ENCODE peak calls at places on chromosomes 13 and 19, in four cellular contexts. One of them, this sample, is unnamed.

GRCh38 chr19:42553292-42554045 is 25.2 kb upstream of the CEACAM1 start:
- DNase-seq in transverse colon: no peak
- DNase-seq in osteocyte: no peak
- DNase-seq in body of pancreas: no peak
- DNase-seq in this sample: no peak

GRCh38 chr13:97432232-97432916 is 1.6 kb upstream of the RAP2A start:
- DNase-seq in osteocyte: no peak
- DNase-seq in transverse colon: no peak
- DNase-seq in body of pancreas: no peak
- DNase-seq in this sample: no peak

GRCh38 chr19:33175886-33176669 is 18.1 kb upstream of the LRP3 start:
- DNase-seq in body of pancreas: no peak
- DNase-seq in transverse colon: no peak
- DNase-seq in osteocyte: no peak
- DNase-seq in this sample: peak; percentile 23

GRCh38 chr19:566403-566802 is 6.0 kb upstream of the BSG start:
- DNase-seq in transverse colon: peak; percentile 61
- DNase-seq in body of pancreas: peak; percentile 36
- DNase-seq in osteocyte: no peak
- DNase-seq in this sample: no peak

GRCh38 chr13:97116754-97117153 is 105.4 kb upstream of the MBNL2 start:
- DNase-seq in body of pancreas: no peak
- DNase-seq in transverse colon: no peak
- DNase-seq in osteocyte: no peak
- DNase-seq in this sample: no peak

GRCh38 chr19:43675269-43675879 is 5.4 kb upstream of the PLAUR start:
- DNase-seq in transverse colon: peak; percentile 90
- DNase-seq in body of pancreas: peak; percentile 53
- DNase-seq in osteocyte: no peak
- DNase-seq in this sample: no peak

GRCh38 chr19:5001547-5002131 is 32.7 kb downstream of the KDM4B start:
- DNase-seq in transverse colon: no peak
- DNase-seq in body of pancreas: peak; percentile 42
- DNase-seq in osteocyte: no peak
- DNase-seq in this sample: no peak

GRCh38 chr19:15123900-15124299 is 16.7 kb downstream of the SYDE1 start:
- DNase-seq in body of pancreas: peak; percentile 78
- DNase-seq in transverse colon: peak; percentile 66
- DNase-seq in osteocyte: no peak
- DNase-seq in this sample: no peak

GRCh38 chr13:103140001-103140671 is 73.9 kb upstream of the SLC10A2 start:
- DNase-seq in osteocyte: no peak
- DNase-seq in body of pancreas: no peak
- DNase-seq in transverse colon: no peak
- DNase-seq in this sample: no peak

GRCh38 chr13:43153436-43154082 is 130.2 kb downstream of the DNAJC15 start:
- DNase-seq in body of pancreas: no peak
- DNase-seq in transverse colon: no peak
- DNase-seq in osteocyte: no peak
- DNase-seq in this sample: no peak

GRCh38 chr19:37986048-37986750 is 79.2 kb downstream of the SIPA1L3 start:
- DNase-seq in body of pancreas: no peak
- DNase-seq in osteocyte: no peak
- DNase-seq in transverse colon: no peak
- DNase-seq in this sample: no peak

GRCh38 chr13:44231786-44232516 is 141.7 kb upstream of the SERP2 start:
- DNase-seq in body of pancreas: peak; percentile 88
- DNase-seq in transverse colon: peak; percentile 76
- DNase-seq in osteocyte: no peak
- DNase-seq in this sample: no peak

GRCh38 chr13:42028113-42028799 is 20.2 kb upstream of the DGKH start:
- DNase-seq in osteocyte: no peak
- DNase-seq in body of pancreas: peak; percentile 16
- DNase-seq in transverse colon: peak; percentile 70
- DNase-seq in this sample: no peak

GRCh38 chr19:35262101-35262761 is 6.5 kb upstream of the USF2 start:
- DNase-seq in body of pancreas: peak; percentile 9
- DNase-seq in osteocyte: peak; percentile 75
- DNase-seq in transverse colon: peak; percentile 6
- DNase-seq in this sample: peak; percentile 11

GRCh38 chr19:40716031-40716654 is 543 bp downstream of the COQ8B start:
- DNase-seq in osteocyte: no peak
- DNase-seq in transverse colon: no peak
- DNase-seq in body of pancreas: peak; percentile 48
- DNase-seq in this sample: peak; percentile 64

GRCh38 chr19:17334414-17335409 is at the start of gene ANO8:
- DNase-seq in body of pancreas: peak; percentile 93
- DNase-seq in transverse colon: peak; percentile 96
- DNase-seq in osteocyte: peak; percentile 96
- DNase-seq in this sample: peak; percentile 95

GRCh38 chr19:17504456-17504855 is 7.0 kb upstream of the PGLS start:
- DNase-seq in body of pancreas: no peak
- DNase-seq in osteocyte: no peak
- DNase-seq in transverse colon: no peak
- DNase-seq in this sample: no peak

GRCh38 chr19:58571575-58571947 is 1.6 kb downstream of the MZF1 start:
- DNase-seq in osteocyte: no peak
- DNase-seq in body of pancreas: no peak
- DNase-seq in transverse colon: peak; percentile 6
- DNase-seq in this sample: no peak

GRCh38 chr13:24923305-24923640 is 159.3 kb downstream of the RNF17 start:
- DNase-seq in body of pancreas: no peak
- DNase-seq in osteocyte: no peak
- DNase-seq in transverse colon: no peak
- DNase-seq in this sample: no peak

GRCh38 chr13:37138169-37138568 is 32.7 kb upstream of the CSNK1A1L start:
- DNase-seq in osteocyte: no peak
- DNase-seq in body of pancreas: no peak
- DNase-seq in transverse colon: no peak
- DNase-seq in this sample: no peak

GRCh38 chr13:29509999-29510586 is 85.4 kb downstream of the SLC7A1 start:
- DNase-seq in transverse colon: no peak
- DNase-seq in body of pancreas: no peak
- DNase-seq in osteocyte: no peak
- DNase-seq in this sample: no peak

GRCh38 chr19:31175564-31176348 is 173.5 kb downstream of the TSHZ3 start:
- DNase-seq in body of pancreas: no peak
- DNase-seq in osteocyte: peak; percentile 65
- DNase-seq in transverse colon: no peak
- DNase-seq in this sample: no peak

GRCh38 chr19:13881231-13881691 is 4.3 kb downstream of the NANOS3 start:
- DNase-seq in transverse colon: no peak
- DNase-seq in body of pancreas: no peak
- DNase-seq in osteocyte: no peak
- DNase-seq in this sample: no peak

GRCh38 chr19:41351339-41352245 is 2.1 kb downstream of the TGFB1 start:
- DNase-seq in transverse colon: peak; percentile 79
- DNase-seq in osteocyte: peak; percentile 88
- DNase-seq in body of pancreas: peak; percentile 55
- DNase-seq in this sample: peak; percentile 92

GRCh38 chr13:82772802-82773201 is 1109.5 kb downstream of the SLITRK1 start:
- DNase-seq in transverse colon: no peak
- DNase-seq in body of pancreas: no peak
- DNase-seq in osteocyte: no peak
- DNase-seq in this sample: no peak

GRCh38 chr19:35206379-35206778 is 22.2 kb downstream of the FAM187B start:
- DNase-seq in transverse colon: peak; percentile 46
- DNase-seq in osteocyte: peak; percentile 8
- DNase-seq in body of pancreas: no peak
- DNase-seq in this sample: no peak

GRCh38 chr19:17549088-17549740 is 6.2 kb upstream of the COLGALT1 start:
- DNase-seq in osteocyte: no peak
- DNase-seq in transverse colon: no peak
- DNase-seq in body of pancreas: no peak
- DNase-seq in this sample: no peak

GRCh38 chr13:36831291-36831690 is 12.3 kb downstream of the RFXAP start:
- DNase-seq in body of pancreas: no peak
- DNase-seq in transverse colon: no peak
- DNase-seq in osteocyte: no peak
- DNase-seq in this sample: no peak

GRCh38 chr19:33676999-33677665 is 55.4 kb downstream of the CHST8 start:
- DNase-seq in body of pancreas: no peak
- DNase-seq in transverse colon: no peak
- DNase-seq in osteocyte: peak; percentile 59
- DNase-seq in this sample: no peak

DNA sequence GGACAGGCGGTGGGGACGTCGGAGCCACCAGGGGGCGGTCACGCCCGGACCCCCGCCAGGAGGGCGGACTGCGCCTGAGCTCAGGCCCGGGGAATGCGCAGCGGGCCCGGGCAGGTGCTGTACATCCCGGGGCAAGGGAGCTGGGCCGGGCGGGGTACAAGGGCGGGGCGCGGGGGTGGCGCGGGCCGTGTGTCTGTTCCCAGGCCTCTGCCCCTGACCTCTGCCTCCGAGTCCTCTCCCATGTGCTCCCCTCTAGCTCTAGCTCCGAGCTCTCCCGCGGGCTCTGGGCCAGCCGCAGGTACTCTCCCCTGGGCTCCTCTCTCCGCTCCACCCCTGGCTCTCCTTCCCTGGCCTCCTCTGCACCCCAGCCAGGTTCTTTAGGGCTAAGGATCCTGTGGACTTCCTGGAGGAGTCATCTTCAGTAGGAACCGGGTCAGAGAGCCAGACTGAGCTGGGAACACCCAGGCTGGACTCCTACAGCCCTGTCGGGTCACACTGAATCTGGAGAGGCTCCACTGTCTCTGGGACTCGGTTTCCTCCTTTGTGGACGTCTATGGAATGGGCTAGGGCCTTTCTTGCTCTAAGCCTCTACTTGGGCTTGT is 2.3 kb downstream of the PPP1R13L start:
- DNase-seq in transverse colon: peak; percentile 67
- DNase-seq in body of pancreas: peak; percentile 72
- DNase-seq in osteocyte: no peak
- DNase-seq in this sample: no peak
- TF ChIP-seq CTCF in transverse colon: no peak
- TF ChIP-seq CTCF in body of pancreas: no peak
- TF ChIP-seq CTCF in osteocyte: no peak
- TF ChIP-seq CTCF in this sample: peak; percentile 32

GRCh38 chr13:113598081-113598410 is 13.5 kb downstream of the TFDP1 start:
- DNase-seq in osteocyte: no peak
- DNase-seq in transverse colon: no peak
- DNase-seq in body of pancreas: no peak
- DNase-seq in this sample: no peak

GRCh38 chr13:113596321-113597200 is 12.0 kb downstream of the TFDP1 start:
- DNase-seq in osteocyte: peak; percentile 81
- DNase-seq in body of pancreas: no peak
- DNase-seq in transverse colon: peak; percentile 1
- DNase-seq in this sample: peak; percentile 3

GRCh38 chr13:113592571-113592970 is 8.0 kb downstream of the TFDP1 start:
- DNase-seq in transverse colon: peak; percentile 6
- DNase-seq in body of pancreas: no peak
- DNase-seq in osteocyte: peak; percentile 70
- DNase-seq in this sample: peak; percentile 4

GRCh38 chr13:113597386-113598080 is 13.0 kb downstream of the TFDP1 start:
- DNase-seq in transverse colon: no peak
- DNase-seq in osteocyte: no peak
- DNase-seq in body of pancreas: no peak
- DNase-seq in this sample: peak; percentile 9

DNA sequence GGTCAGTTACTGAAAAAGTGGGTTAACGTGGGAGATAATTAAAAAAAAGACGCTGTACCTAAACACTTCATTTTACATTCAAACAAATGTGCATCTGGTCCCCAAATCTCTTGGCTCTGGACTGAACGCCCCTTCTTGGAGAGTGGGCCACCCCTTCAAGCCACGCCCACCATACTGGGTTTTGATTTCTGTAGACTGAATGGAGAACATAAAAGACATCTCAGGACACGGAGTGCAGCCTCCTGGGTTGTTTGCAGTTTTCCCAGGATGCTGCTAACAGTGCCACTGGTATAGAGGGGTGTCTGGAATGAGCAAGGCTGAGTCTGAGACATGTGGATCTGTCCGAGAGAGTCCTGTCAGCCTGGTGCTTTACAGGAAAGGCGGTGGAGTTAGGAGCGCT is 10.6 kb downstream of the TFDP1 start:
- DNase-seq in body of pancreas: no peak
- DNase-seq in osteocyte: peak; percentile 30
- DNase-seq in transverse colon: peak; percentile 3
- DNase-seq in this sample: no peak
- TF ChIP-seq CTCF in body of pancreas: no peak
- TF ChIP-seq CTCF in osteocyte: no peak
- TF ChIP-seq CTCF in transverse colon: no peak
- TF ChIP-seq CTCF in this sample: no peak

GRCh38 chr19:49117677-49118564 is 1.0 kb downstream of the C19orf73 start:
- DNase-seq in body of pancreas: no peak
- DNase-seq in transverse colon: no peak
- DNase-seq in osteocyte: no peak
- DNase-seq in this sample: no peak

GRCh38 chr19:49120868-49121267 is 1.5 kb downstream of the PPFIA3 start:
- DNase-seq in transverse colon: no peak
- DNase-seq in body of pancreas: no peak
- DNase-seq in osteocyte: no peak
- DNase-seq in this sample: no peak

GRCh38 chr19:49119411-49120324 is at the start of gene PPFIA3:
- DNase-seq in transverse colon: peak; percentile 65
- DNase-seq in body of pancreas: peak; percentile 91
- DNase-seq in osteocyte: peak; percentile 92
- DNase-seq in this sample: no peak

GRCh38 chr19:49120325-49120683 is 960 bp downstream of the PPFIA3 start:
- DNase-seq in osteocyte: no peak
- DNase-seq in body of pancreas: no peak
- DNase-seq in transverse colon: no peak
- DNase-seq in this sample: no peak

DNA sequence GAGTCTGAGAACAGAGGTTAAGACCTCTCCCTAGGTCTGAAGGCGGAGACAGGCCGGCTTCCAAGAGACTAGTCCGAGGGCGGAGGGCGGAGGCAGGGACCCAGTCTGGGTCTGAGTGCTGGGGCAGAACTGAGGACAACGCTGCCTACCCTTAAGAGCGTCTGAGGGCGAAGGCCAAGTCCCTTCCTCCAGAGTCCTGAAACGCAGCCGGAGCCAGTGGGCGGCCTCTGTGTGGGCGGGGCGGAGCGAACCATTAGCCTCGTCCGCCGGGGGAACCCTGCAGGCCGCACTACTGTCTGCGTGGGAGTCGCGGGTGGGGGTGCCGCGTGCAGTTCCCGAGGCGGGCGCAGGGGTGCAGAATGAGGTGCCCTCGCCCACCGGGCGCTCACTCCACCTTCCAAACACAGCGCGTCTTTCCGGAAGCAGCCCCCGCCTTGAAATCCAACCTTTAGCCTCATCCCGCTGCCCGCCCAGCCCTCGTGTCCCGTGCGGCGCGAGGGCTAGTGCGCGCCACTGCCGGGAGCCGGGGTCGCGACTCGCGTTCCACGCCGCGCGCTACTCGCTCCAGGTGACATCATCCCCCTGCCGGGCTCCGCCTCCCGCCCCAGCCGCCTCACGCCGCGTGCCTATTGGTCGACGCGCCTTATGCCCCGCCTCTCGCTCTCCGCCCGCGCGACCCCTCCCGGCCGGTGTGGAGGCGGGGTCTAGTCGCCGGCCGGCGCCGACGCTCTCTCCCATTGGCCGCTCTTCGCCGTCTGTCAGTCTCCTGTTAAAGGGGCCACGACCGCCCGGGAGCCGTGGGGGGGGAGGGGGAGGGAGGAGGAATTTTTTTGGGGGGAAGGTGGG is at the start of gene C19orf73:
- DNase-seq in transverse colon: peak; percentile 97
- DNase-seq in body of pancreas: peak; percentile 96
- DNase-seq in osteocyte: peak; percentile 99
- DNase-seq in this sample: peak; percentile 97
- TF ChIP-seq CTCF in transverse colon: peak; percentile 53
- TF ChIP-seq CTCF in body of pancreas: peak; percentile 35
- TF ChIP-seq CTCF in osteocyte: peak; percentile 17
- TF ChIP-seq CTCF in this sample: peak; percentile 19

GRCh38 chr19:46824887-46825730 is 25.5 kb downstream of the AP2S1 start:
- DNase-seq in body of pancreas: no peak
- DNase-seq in osteocyte: no peak
- DNase-seq in transverse colon: peak; percentile 22
- DNase-seq in this sample: no peak
- TF ChIP-seq CTCF in body of pancreas: no peak
- TF ChIP-seq CTCF in osteocyte: no peak
- TF ChIP-seq CTCF in transverse colon: no peak
- TF ChIP-seq CTCF in this sample: no peak